ENCODE peak calls at places on chromosomes 13 and 19, in ten cellular contexts. V is mesothelial cell of epicardium; K is NCI-H748 treated with DMSO at 0.1 percent for 48 hours; N is HT1080; Y is PC-3; P is lower leg skin; U is A549; R is T-helper 17 cell; H is stimulated activated CD4-positive, alpha-beta T cell treated with anti-CD3 and anti-CD28 coated beads, Interleukin-12 subunit alpha, Interleukin-12 subunit beta, amount 100 ng/mL, for 4 hours; I is OCI-LY7. F is an unnamed sample.

GRCh38 chr13:100234524-100235136 is 145.7 kb downstream of the PCCA start:
- DNase-seq in P (no peak), R (no peak), U (peak), N (peak), K (no peak), Y (no peak), H (no peak), V (no peak), I (no peak), F (no peak)

GRCh38 chr13:32911506-32911905 is 104.7 kb upstream of the KL start:
- DNase-seq in U (peak), R (no peak), H (peak), V (no peak), I (peak), P (no peak), Y (peak), N (peak), K (peak), F (no peak)

GRCh38 chr19:16824658-16825311 is 4.4 kb upstream of the SIN3B start:
- DNase-seq in R (no peak), V (no peak), Y (peak), N (peak), P (no peak), K (no peak), H (no peak), I (no peak), U (no peak), F (no peak)

GRCh38 chr19:30355586-30355985 is 16.6 kb upstream of the ZNF536 start:
- DNase-seq in P (peak), N (no peak), K (no peak), U (no peak), R (no peak), V (no peak), I (no peak), H (no peak), Y (no peak), F (no peak)

GRCh38 chr13:28177877-28178276 is 39.5 kb downstream of the PAN3 start:
- DNase-seq in I (no peak), U (no peak), R (no peak), P (no peak), Y (no peak), H (no peak), V (no peak), K (no peak), N (no peak), F (no peak)

GRCh38 chr19:19068659-19069509 is 5.1 kb downstream of the SLC25A42 start:
- DNase-seq in N (no peak), Y (no peak), P (no peak), I (peak), K (no peak), H (no peak), R (no peak), U (no peak), V (no peak), F (no peak)

GRCh38 chr19:33376423-33376822 is 2.9 kb downstream of the CEBPG start:
- DNase-seq in I (no peak), U (peak), N (peak), R (no peak), V (no peak), H (no peak), K (no peak), P (peak), Y (peak), F (no peak)

GRCh38 chr13:103140001-103140671 is 73.9 kb upstream of the SLC10A2 start:
- DNase-seq in V (no peak), U (peak), Y (peak), R (no peak), H (no peak), P (no peak), I (peak), N (peak), K (no peak), F (no peak)

GRCh38 chr13:110273254-110273653 is 33.7 kb downstream of the COL4A1 start:
- DNase-seq in H (no peak), U (no peak), V (no peak), K (no peak), N (no peak), I (no peak), R (no peak), P (peak), Y (no peak), F (no peak)

GRCh38 chr19:12783849-12784393 is 7.4 kb upstream of the JUNB start:
- DNase-seq in P (no peak), Y (peak), U (no peak), K (no peak), R (no peak), N (no peak), H (no peak), I (no peak), V (no peak), F (no peak)